ENCODE peak calls at places on chromosome 11, in nine cellular contexts. H, U, X, C, M, O, J, W and I are unnamed samples.

GRCh38 chr11:67032830-67033555 is 10.1 kb downstream of the SYT12 start:
- DNase-seq in C (peak), H (no peak), W (no peak), U (no peak), X (no peak), J (peak), O (peak), M (peak), I (no peak)

GRCh38 chr11:8374716-8375115 is 111.0 kb upstream of the LMO1 start:
- DNase-seq in O (no peak), U (no peak), J (no peak), X (no peak), W (no peak), H (no peak), C (no peak), M (no peak), I (peak)

GRCh38 chr11:31822604-31823371 is 11.7 kb upstream of the PAX6 start:
- DNase-seq in O (no peak), X (no peak), H (no peak), U (no peak), M (no peak), W (no peak), C (no peak), J (no peak), I (peak)

GRCh38 chr11:8196749-8197148 is 27.9 kb upstream of the RIC3 start:
- DNase-seq in J (no peak), H (no peak), X (no peak), U (no peak), W (no peak), O (no peak), C (no peak), M (no peak), I (no peak)

GRCh38 chr11:64331569-64332371 is 8.2 kb upstream of the CCDC88B start:
- DNase-seq in C (peak), O (peak), W (peak), J (peak), H (no peak), M (peak), U (peak), X (peak), I (no peak)

GRCh38 chr11:14617241-14618027 is 26.2 kb upstream of the PDE3B start:
- DNase-seq in M (no peak), O (no peak), H (no peak), X (no peak), U (no peak), J (no peak), C (no peak), W (no peak), I (no peak)

GRCh38 chr11:113193894-113194293 is 120.5 kb upstream of the TTC12 start:
- DNase-seq in H (no peak), U (no peak), O (no peak), J (no peak), C (no peak), X (no peak), W (no peak), M (peak), I (no peak)

GRCh38 chr11:60343094-60343704 is 16.1 kb downstream of the MS4A6E start:
- DNase-seq in X (no peak), M (no peak), J (peak), H (no peak), W (peak), C (no peak), U (no peak), O (peak), I (no peak)

GRCh38 chr11:92663539-92663938 is 305.9 kb upstream of the MTNR1B start:
- DNase-seq in O (peak), C (no peak), M (no peak), U (no peak), H (no peak), W (no peak), J (peak), X (no peak), I (no peak)